ENCODE peak calls at places on chromosome 6, in seven cellular contexts. J, Y, F, U, I, L and Z are unnamed samples. For H3K4me1 and H3K27me3, the result is how much of the 10 kb centered on the place peaks cover.

GRCh38 chr6:122766256-122766655 is 13.3 kb upstream of the FABP7 start:
- DNase-seq in J (no peak), Y (no peak), F (no peak), U (no peak), I (no peak), L (no peak), Z (no peak)

GRCh38 chr6:35209081-35209480 is 4.7 kb upstream of the SCUBE3 start:
- DNase-seq in J (no peak), Y (no peak), F (no peak), U (no peak), I (no peak), L (no peak), Z (no peak)

GRCh38 chr6:166435574-166435973 is 52.8 kb upstream of the MPC1 start:
- DNase-seq in J (no peak), Y (no peak), F (no peak), U (peak), I (no peak), L (no peak), Z (no peak)

GRCh38 chr6:140494321-140495085 is 1120.1 kb upstream of the CITED2 start:
- DNase-seq in J (no peak), Y (no peak), F (no peak), U (no peak), I (no peak), L (peak), Z (no peak)

GRCh38 chr6:134590449-134590848 is 272.5 kb upstream of the SGK1 start:
- DNase-seq in J (no peak), Y (no peak), F (peak), U (no peak), I (no peak), L (peak), Z (no peak)

GRCh38 chr6:169190144-169190584 is 63.5 kb downstream of the THBS2 start:
- DNase-seq in J (no peak), Y (no peak), F (peak), U (no peak), I (no peak), L (peak), Z (no peak)

GRCh38 chr6:47146426-47147174 is 104.5 kb upstream of the ADGRF1 start:
- DNase-seq in J (no peak), Y (no peak), F (peak), U (no peak), I (no peak), L (peak), Z (peak)

GRCh38 chr6:163777379-163777686 is 362.8 kb downstream of the QKI start:
- DNase-seq in J (no peak), Y (no peak), F (no peak), U (no peak), I (peak), L (no peak), Z (no peak)

GRCh38 chr6:90190181-90190580 is 106.5 kb downstream of the BACH2 start:
- DNase-seq in J (no peak), Y (no peak), F (no peak), U (no peak), I (no peak), L (peak), Z (no peak)

GRCh38 chr6:14601490-14601889 is 483.9 kb downstream of the CD83 start:
- DNase-seq in J (no peak), Y (no peak), F (no peak), U (no peak), I (no peak), L (no peak), Z (no peak)

GRCh38 chr6:20892365-20892764 is 358.1 kb downstream of the CDKAL1 start:
- DNase-seq in J (no peak), Y (no peak), F (no peak), U (no peak), I (no peak), L (no peak), Z (no peak)

GRCh38 chr6:121881974-121882667 is 446.7 kb downstream of the GJA1 start:
- DNase-seq in J (no peak), Y (no peak), F (peak), U (no peak), I (no peak), L (peak), Z (no peak)

GRCh38 chr6:141988954-141989705 is 143.6 kb upstream of the GJE1 start:
- DNase-seq in J (no peak), Y (no peak), F (peak), U (no peak), I (no peak), L (peak), Z (peak)

GRCh38 chr6:138105880-138106664 is 1.1 kb downstream of the PERP start:
- DNase-seq in J (no peak), Y (peak), F (peak), U (no peak), I (no peak), L (no peak), Z (peak)

DNA sequence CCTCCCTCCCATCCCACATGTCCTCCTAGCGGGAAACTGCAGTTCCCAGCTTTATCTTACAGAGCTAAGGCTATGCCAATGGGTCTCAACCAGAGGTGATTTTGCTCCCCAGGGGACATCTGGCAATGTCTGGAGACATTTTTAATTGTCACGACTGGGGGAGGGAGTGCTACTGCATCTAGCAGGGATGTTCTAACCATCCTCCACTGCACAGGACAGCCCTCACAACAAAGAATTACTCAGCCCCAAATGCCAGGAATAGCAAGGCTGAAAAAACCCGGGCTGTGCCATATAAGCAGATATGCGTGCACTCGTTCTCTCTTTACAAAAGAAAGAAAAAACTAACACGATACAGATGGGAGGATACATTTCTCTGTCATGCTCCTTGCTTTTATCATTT is 8.5 kb downstream of the MRPS18A start:
- DNase-seq in J (no peak), Y (no peak), F (no peak), U (no peak), I (no peak), L (no peak), Z (no peak)
- H3K4me1 ChIP-seq in J (under half), Y (under half), F (under half), U (under half), I (under half), L (under half), Z (under half)

GRCh38 chr6:136410201-136411027 is 120.8 kb upstream of the BCLAF1 start:
- DNase-seq in J (no peak), Y (no peak), F (peak), U (no peak), I (no peak), L (peak), Z (no peak)

GRCh38 chr6:136411453-136412354 is 122.1 kb upstream of the BCLAF1 start:
- DNase-seq in J (no peak), Y (no peak), F (no peak), U (no peak), I (no peak), L (no peak), Z (no peak)

GRCh38 chr6:136411028-136411329 is 121.3 kb upstream of the BCLAF1 start:
- DNase-seq in J (no peak), Y (no peak), F (no peak), U (no peak), I (no peak), L (no peak), Z (no peak)

GRCh38 chr6:136408205-136408604 is 118.6 kb upstream of the BCLAF1 start:
- DNase-seq in J (no peak), Y (no peak), F (peak), U (no peak), I (no peak), L (peak), Z (no peak)

GRCh38 chr6:136409598-136409997 is 120.0 kb upstream of the BCLAF1 start:
- DNase-seq in J (no peak), Y (no peak), F (no peak), U (no peak), I (no peak), L (no peak), Z (no peak)
- H3K4me3 ChIP-seq in J (no peak), Y (no peak), F (no peak), U (no peak), I (no peak), L (no peak), Z (no peak)

DNA sequence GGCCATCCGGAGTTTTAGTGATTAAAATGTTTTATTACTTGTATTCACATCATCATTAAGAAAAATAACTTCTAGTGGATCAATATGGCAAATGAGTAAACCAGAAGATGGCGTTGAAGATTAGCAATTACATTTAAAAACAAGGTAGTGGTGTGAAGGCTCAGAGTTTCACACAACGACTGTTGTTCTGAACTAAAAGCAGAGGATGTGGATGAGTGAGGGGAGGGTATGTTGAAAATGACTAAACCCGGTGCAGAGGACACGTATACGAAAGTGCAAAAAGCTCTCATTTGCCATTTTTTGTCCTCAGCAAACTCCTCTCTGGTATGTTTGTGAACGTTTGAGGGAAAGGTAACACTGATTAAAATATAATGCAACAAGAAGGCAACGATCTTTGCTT is 1.9 kb upstream of the IRF4 start:
- DNase-seq in J (no peak), Y (no peak), F (no peak), U (no peak), I (no peak), L (no peak), Z (no peak)
- H3K27me3 ChIP-seq in J (under half), Y (under half), F (half or more), U (under half), I (under half), L (under half), Z (under half)

GRCh38 chr6:32976334-32977069 is 8.1 kb downstream of the BRD2 start:
- DNase-seq in J (no peak), Y (no peak), F (no peak), U (no peak), I (no peak), L (no peak), Z (no peak)

GRCh38 chr6:32979720-32980487 is 11.5 kb downstream of the BRD2 start:
- DNase-seq in J (no peak), Y (no peak), F (no peak), U (no peak), I (no peak), L (no peak), Z (no peak)

GRCh38 chr6:32977272-32977952 is 9.0 kb downstream of the BRD2 start:
- DNase-seq in J (no peak), Y (no peak), F (no peak), U (no peak), I (no peak), L (no peak), Z (no peak)

GRCh38 chr6:32975886-32976285 is 7.5 kb downstream of the BRD2 start:
- DNase-seq in J (no peak), Y (no peak), F (no peak), U (no peak), I (no peak), L (no peak), Z (no peak)

GRCh38 chr6:32977953-32978324 is 9.5 kb downstream of the BRD2 start:
- DNase-seq in J (no peak), Y (no peak), F (no peak), U (no peak), I (no peak), L (no peak), Z (no peak)
- H3K4me1 ChIP-seq in J (under half), Y (under half), F (under half), U (under half), I (under half), L (under half), Z (under half)

GRCh38 chr6:37126554-37126906 is 43.4 kb upstream of the PIM1 start:
- DNase-seq in J (no peak), Y (no peak), F (no peak), U (no peak), I (peak), L (no peak), Z (no peak)
- H3K4me3 ChIP-seq in J (no peak), Y (no peak), F (no peak), U (no peak), I (no peak), L (no peak), Z (no peak)

GRCh38 chr6:149967591-149967990 is 3.8 kb downstream of the ULBP1 start:
- DNase-seq in J (no peak), Y (no peak), F (no peak), U (no peak), I (no peak), L (no peak), Z (no peak)

GRCh38 chr6:149965191-149966020 is 1.7 kb downstream of the ULBP1 start:
- DNase-seq in J (no peak), Y (no peak), F (no peak), U (peak), I (no peak), L (no peak), Z (peak)

GRCh38 chr6:149974825-149975224 is 11.1 kb downstream of the ULBP1 start:
- DNase-seq in J (no peak), Y (no peak), F (no peak), U (no peak), I (no peak), L (no peak), Z (no peak)

GRCh38 chr6:149964243-149965190 is 774 bp downstream of the ULBP1 start:
- DNase-seq in J (no peak), Y (peak), F (peak), U (no peak), I (no peak), L (peak), Z (peak)

GRCh38 chr6:149969635-149970034 is 5.9 kb downstream of the ULBP1 start:
- DNase-seq in J (no peak), Y (no peak), F (no peak), U (no peak), I (no peak), L (no peak), Z (no peak)
- H3K27me3 ChIP-seq in J (under half), Y (under half), F (half or more), U (under half), I (under half), L (under half), Z (under half)

DNA sequence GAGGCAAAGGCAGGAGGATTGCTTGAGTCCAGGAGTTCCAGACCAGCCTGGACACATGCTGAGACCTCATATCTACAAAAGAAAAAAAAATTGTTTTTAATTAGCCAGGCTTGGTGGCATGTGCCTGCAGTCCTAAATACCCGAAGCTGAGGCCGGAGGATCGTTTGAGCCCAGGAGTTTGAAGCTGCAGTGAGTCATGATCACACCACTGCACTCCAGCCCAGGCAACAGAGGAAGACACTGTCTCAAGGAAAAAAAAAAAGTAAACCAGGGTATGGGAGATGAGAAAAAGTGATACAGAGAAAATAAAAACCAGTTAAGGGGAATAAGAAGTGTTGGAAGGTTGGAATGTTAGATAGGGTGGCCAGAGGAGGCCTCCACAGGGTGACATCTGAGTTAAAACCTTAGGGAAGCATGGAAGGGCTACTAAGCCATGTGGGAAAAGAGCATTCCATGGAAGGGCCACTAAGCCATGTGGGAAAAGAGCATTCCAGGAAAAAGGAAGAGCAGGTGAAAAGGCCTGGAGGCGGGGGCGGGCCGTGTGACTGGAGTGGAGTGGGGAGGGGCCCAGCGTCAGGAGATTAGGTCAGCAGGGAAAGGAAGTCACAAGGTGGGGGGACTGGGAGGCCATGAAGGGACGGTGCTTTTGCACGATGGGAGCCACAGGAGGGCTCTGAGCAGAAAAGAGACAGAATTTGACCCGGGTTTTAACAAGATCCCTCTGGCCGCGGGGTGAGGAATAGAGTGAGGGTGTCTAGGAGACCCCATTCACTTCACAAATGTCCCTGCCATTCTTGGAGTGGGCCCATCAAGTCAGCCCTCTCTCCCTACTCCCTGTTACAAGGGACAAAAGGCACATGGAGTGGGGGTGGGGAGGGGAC is 18.3 kb downstream of the CPNE5 start:
- DNase-seq in J (no peak), Y (no peak), F (peak), U (no peak), I (peak), L (peak), Z (no peak)
- H3K4me1 ChIP-seq in J (under half), Y (under half), F (under half), U (under half), I (under half), L (under half), Z (under half)